ENCODE peak calls at places on chromosomes 12 and 14, in seven cellular contexts. P, Q, S, O, V, A and T are unnamed samples.

GRCh38 chr12:110846615-110847566 is at the start of gene CCDC63:
- DNase-seq in P (no peak), Q (peak; percentile 80), S (no peak), O (peak; percentile 4), V (peak; percentile 21), A (peak; percentile 79), T (peak; percentile 66)

GRCh38 chr12:63206908-63207307 is 55.9 kb upstream of the AVPR1A start:
- DNase-seq in P (no peak), Q (no peak), S (no peak), O (peak; percentile 51), V (no peak), A (peak; percentile 56), T (no peak)

GRCh38 chr14:31990959-31991541 is 86.1 kb upstream of the ARHGAP5 start:
- DNase-seq in P (no peak), Q (no peak), S (peak; percentile 38), O (peak; percentile 32), V (no peak), A (no peak), T (no peak)

GRCh38 chr12:106113446-106114083 is 25.2 kb downstream of the NUAK1 start:
- DNase-seq in P (no peak), Q (no peak), S (no peak), O (no peak), V (no peak), A (no peak), T (no peak)

GRCh38 chr14:49622022-49622607 is 1.5 kb downstream of the MGAT2 start:
- DNase-seq in P (no peak), Q (no peak), S (no peak), O (no peak), V (no peak), A (no peak), T (no peak)

GRCh38 chr14:68951051-68951797 is 27.9 kb downstream of the ACTN1 start:
- DNase-seq in P (no peak), Q (no peak), S (no peak), O (peak; percentile 98), V (no peak), A (peak; percentile 67), T (peak; percentile 80)

GRCh38 chr14:54603362-54603761 is 36.4 kb downstream of the SAMD4A start:
- DNase-seq in P (no peak), Q (no peak), S (no peak), O (peak; percentile 58), V (no peak), A (no peak), T (no peak)

GRCh38 chr12:95224202-95225170 is 6.9 kb downstream of the VEZT start:
- DNase-seq in P (no peak), Q (no peak), S (no peak), O (peak; percentile 50), V (no peak), A (no peak), T (no peak)

GRCh38 chr14:61561144-61561543 is 134.2 kb upstream of the HIF1A start:
- DNase-seq in P (no peak), Q (no peak), S (no peak), O (peak; percentile 80), V (no peak), A (no peak), T (no peak)

GRCh38 chr12:118359541-118359915 is 13.2 kb downstream of the TAOK3 start:
- DNase-seq in P (no peak), Q (no peak), S (no peak), O (no peak), V (peak; percentile 13), A (no peak), T (no peak)

GRCh38 chr14:36822671-36823070 is 161.0 kb downstream of the PAX9 start:
- DNase-seq in P (no peak), Q (no peak), S (no peak), O (no peak), V (no peak), A (no peak), T (no peak)